ENCODE peak calls at places on chromosomes 5 and 9, in eight cellular contexts. One of them, this sample, is unnamed.

GRCh38 chr5:159826351-159827222 is 89.7 kb upstream of the ADRA1B start:
- DNase-seq in activated naive CD4-positive, alpha-beta T cell treated with anti-CD3 and anti-CD28 coated beads, Interleukin-2, amount 50 U/mL, for 16 hours: no peak
- DNase-seq in osteoblast: peak
- DNase-seq in T-helper 2 cell: no peak
- DNase-seq in left ventricle myocardium inferior: no peak
- DNase-seq in HS-27A: no peak
- DNase-seq in EL: peak
- DNase-seq in prostate gland: no peak
- DNase-seq in this sample: no peak

GRCh38 chr9:114112778-114113585 is 13.9 kb upstream of the KIF12 start:
- DNase-seq in activated naive CD4-positive, alpha-beta T cell treated with anti-CD3 and anti-CD28 coated beads, Interleukin-2, amount 50 U/mL, for 16 hours: no peak
- DNase-seq in osteoblast: peak
- DNase-seq in T-helper 2 cell: no peak
- DNase-seq in left ventricle myocardium inferior: peak
- DNase-seq in HS-27A: no peak
- DNase-seq in EL: peak
- DNase-seq in prostate gland: peak
- DNase-seq in this sample: no peak

GRCh38 chr5:114360816-114361723 is 800 bp upstream of the KCNN2 start:
- DNase-seq in activated naive CD4-positive, alpha-beta T cell treated with anti-CD3 and anti-CD28 coated beads, Interleukin-2, amount 50 U/mL, for 16 hours: peak
- DNase-seq in osteoblast: peak
- DNase-seq in T-helper 2 cell: no peak
- DNase-seq in left ventricle myocardium inferior: peak
- DNase-seq in HS-27A: no peak
- DNase-seq in EL: peak
- DNase-seq in prostate gland: peak
- DNase-seq in this sample: no peak

GRCh38 chr5:57327934-57328333 is 154.1 kb downstream of the GPBP1 start:
- DNase-seq in activated naive CD4-positive, alpha-beta T cell treated with anti-CD3 and anti-CD28 coated beads, Interleukin-2, amount 50 U/mL, for 16 hours: no peak
- DNase-seq in osteoblast: no peak
- DNase-seq in T-helper 2 cell: no peak
- DNase-seq in left ventricle myocardium inferior: no peak
- DNase-seq in HS-27A: no peak
- DNase-seq in EL: no peak
- DNase-seq in prostate gland: no peak
- DNase-seq in this sample: no peak

GRCh38 chr9:85527331-85528015 is 214.3 kb downstream of the AGTPBP1 start:
- DNase-seq in activated naive CD4-positive, alpha-beta T cell treated with anti-CD3 and anti-CD28 coated beads, Interleukin-2, amount 50 U/mL, for 16 hours: no peak
- DNase-seq in osteoblast: no peak
- DNase-seq in T-helper 2 cell: no peak
- DNase-seq in left ventricle myocardium inferior: no peak
- DNase-seq in HS-27A: no peak
- DNase-seq in EL: no peak
- DNase-seq in prostate gland: no peak
- DNase-seq in this sample: no peak

GRCh38 chr5:137234973-137235943 is 263.9 kb downstream of the SPOCK1 start:
- DNase-seq in activated naive CD4-positive, alpha-beta T cell treated with anti-CD3 and anti-CD28 coated beads, Interleukin-2, amount 50 U/mL, for 16 hours: no peak
- DNase-seq in osteoblast: no peak
- DNase-seq in T-helper 2 cell: no peak
- DNase-seq in left ventricle myocardium inferior: no peak
- DNase-seq in HS-27A: no peak
- DNase-seq in EL: no peak
- DNase-seq in prostate gland: no peak
- DNase-seq in this sample: no peak

GRCh38 chr5:88051148-88051547 is 217.5 kb downstream of the TMEM161B start:
- DNase-seq in activated naive CD4-positive, alpha-beta T cell treated with anti-CD3 and anti-CD28 coated beads, Interleukin-2, amount 50 U/mL, for 16 hours: no peak
- DNase-seq in osteoblast: peak
- DNase-seq in T-helper 2 cell: no peak
- DNase-seq in left ventricle myocardium inferior: no peak
- DNase-seq in HS-27A: no peak
- DNase-seq in EL: no peak
- DNase-seq in prostate gland: no peak
- DNase-seq in this sample: no peak

GRCh38 chr5:31186672-31187267 is 6.7 kb upstream of the CDH6 start:
- DNase-seq in activated naive CD4-positive, alpha-beta T cell treated with anti-CD3 and anti-CD28 coated beads, Interleukin-2, amount 50 U/mL, for 16 hours: no peak
- DNase-seq in osteoblast: no peak
- DNase-seq in T-helper 2 cell: no peak
- DNase-seq in left ventricle myocardium inferior: no peak
- DNase-seq in HS-27A: no peak
- DNase-seq in EL: peak
- DNase-seq in prostate gland: no peak
- DNase-seq in this sample: no peak

GRCh38 chr5:1718669-1719068 is 81.0 kb downstream of the MRPL36 start:
- DNase-seq in activated naive CD4-positive, alpha-beta T cell treated with anti-CD3 and anti-CD28 coated beads, Interleukin-2, amount 50 U/mL, for 16 hours: no peak
- DNase-seq in osteoblast: no peak
- DNase-seq in T-helper 2 cell: no peak
- DNase-seq in left ventricle myocardium inferior: no peak
- DNase-seq in HS-27A: no peak
- DNase-seq in EL: no peak
- DNase-seq in prostate gland: no peak
- DNase-seq in this sample: no peak

GRCh38 chr9:84384617-84385016 is 44.1 kb upstream of the SLC28A3 start:
- DNase-seq in activated naive CD4-positive, alpha-beta T cell treated with anti-CD3 and anti-CD28 coated beads, Interleukin-2, amount 50 U/mL, for 16 hours: no peak
- DNase-seq in osteoblast: no peak
- DNase-seq in T-helper 2 cell: no peak
- DNase-seq in left ventricle myocardium inferior: no peak
- DNase-seq in HS-27A: no peak
- DNase-seq in EL: no peak
- DNase-seq in prostate gland: no peak
- DNase-seq in this sample: no peak